ENCODE peak calls at places on chromosomes 11 and 22, in six cellular contexts. One of them, this sample, is unnamed.
A peak's percentile ranks its signal among the peaks of the same experiment; 100 is the strongest.

GRCh38 chr11:77316733-77317342 is 15.4 kb upstream of the GDPD4 start:
- DNase-seq in transverse colon: no peak
- DNase-seq in coronary artery: no peak
- DNase-seq in AG10803: peak; percentile 18
- DNase-seq in tibial nerve: no peak
- DNase-seq in pancreas: no peak
- DNase-seq in this sample: no peak

GRCh38 chr11:123683616-123684170 is 29.3 kb upstream of the SCN3B start:
- DNase-seq in transverse colon: no peak
- DNase-seq in coronary artery: no peak
- DNase-seq in AG10803: no peak
- DNase-seq in tibial nerve: no peak
- DNase-seq in pancreas: no peak
- DNase-seq in this sample: no peak

GRCh38 chr11:130848361-130849214 is 67.7 kb downstream of the SNX19 start:
- DNase-seq in transverse colon: no peak
- DNase-seq in coronary artery: no peak
- DNase-seq in AG10803: no peak
- DNase-seq in tibial nerve: no peak
- DNase-seq in pancreas: no peak
- DNase-seq in this sample: no peak

GRCh38 chr11:100445231-100445735 is 241.8 kb upstream of the ARHGAP42 start:
- DNase-seq in transverse colon: no peak
- DNase-seq in coronary artery: no peak
- DNase-seq in AG10803: no peak
- DNase-seq in tibial nerve: no peak
- DNase-seq in pancreas: peak; percentile 65
- DNase-seq in this sample: peak; percentile 63

GRCh38 chr11:96199563-96200025 is 143.4 kb downstream of the MAML2 start:
- DNase-seq in transverse colon: no peak
- DNase-seq in coronary artery: no peak
- DNase-seq in AG10803: peak; percentile 60
- DNase-seq in tibial nerve: no peak
- DNase-seq in pancreas: no peak
- DNase-seq in this sample: peak; percentile 84

GRCh38 chr11:114163830-114164401 is 104.4 kb downstream of the ZBTB16 start:
- DNase-seq in transverse colon: peak; percentile 52
- DNase-seq in coronary artery: no peak
- DNase-seq in AG10803: no peak
- DNase-seq in tibial nerve: peak; percentile 74
- DNase-seq in pancreas: no peak
- DNase-seq in this sample: peak; percentile 52

GRCh38 chr22:17581631-17582030 is 18.3 kb downstream of the SLC25A18 start:
- DNase-seq in transverse colon: no peak
- DNase-seq in coronary artery: no peak
- DNase-seq in AG10803: no peak
- DNase-seq in tibial nerve: no peak
- DNase-seq in pancreas: no peak
- DNase-seq in this sample: no peak

GRCh38 chr22:24134090-24134846 is 47.0 kb upstream of the SUSD2 start:
- DNase-seq in transverse colon: peak; percentile 45
- DNase-seq in coronary artery: no peak
- DNase-seq in AG10803: no peak
- DNase-seq in tibial nerve: peak; percentile 38
- DNase-seq in pancreas: no peak
- DNase-seq in this sample: peak; percentile 29

GRCh38 chr11:66570117-66570825 is 1.9 kb upstream of the CTSF start:
- DNase-seq in transverse colon: no peak
- DNase-seq in coronary artery: no peak
- DNase-seq in AG10803: no peak
- DNase-seq in tibial nerve: no peak
- DNase-seq in pancreas: no peak
- DNase-seq in this sample: no peak

GRCh38 chr11:83948205-83948604 is 662.0 kb upstream of the CCDC90B start:
- DNase-seq in transverse colon: no peak
- DNase-seq in coronary artery: no peak
- DNase-seq in AG10803: no peak
- DNase-seq in tibial nerve: no peak
- DNase-seq in pancreas: no peak
- DNase-seq in this sample: no peak

GRCh38 chr22:37313376-37314314 is 31.3 kb downstream of the CYTH4 start:
- DNase-seq in transverse colon: no peak
- DNase-seq in coronary artery: no peak
- DNase-seq in AG10803: peak; percentile 19
- DNase-seq in tibial nerve: no peak
- DNase-seq in pancreas: no peak
- DNase-seq in this sample: no peak

GRCh38 chr11:96272542-96273306 is 70.3 kb downstream of the MAML2 start:
- DNase-seq in transverse colon: no peak
- DNase-seq in coronary artery: no peak
- DNase-seq in AG10803: peak; percentile 54
- DNase-seq in tibial nerve: no peak
- DNase-seq in pancreas: peak; percentile 37
- DNase-seq in this sample: peak; percentile 76

GRCh38 chr11:61635304-61635703 is 44.9 kb upstream of the DAGLA start:
- DNase-seq in transverse colon: no peak
- DNase-seq in coronary artery: no peak
- DNase-seq in AG10803: no peak
- DNase-seq in tibial nerve: no peak
- DNase-seq in pancreas: no peak
- DNase-seq in this sample: no peak

GRCh38 chr11:13364388-13364787 is 86.8 kb downstream of the BMAL1 start:
- DNase-seq in transverse colon: no peak
- DNase-seq in coronary artery: no peak
- DNase-seq in AG10803: no peak
- DNase-seq in tibial nerve: no peak
- DNase-seq in pancreas: no peak
- DNase-seq in this sample: peak; percentile 38

GRCh38 chr22:29907753-29908515 is 25.0 kb downstream of the MTMR3 start:
- DNase-seq in transverse colon: peak; percentile 86
- DNase-seq in coronary artery: no peak
- DNase-seq in AG10803: peak; percentile 81
- DNase-seq in tibial nerve: peak; percentile 62
- DNase-seq in pancreas: peak; percentile 78
- DNase-seq in this sample: peak; percentile 97

GRCh38 chr11:129992161-129992944 is 10.3 kb downstream of the PRDM10 start:
- DNase-seq in transverse colon: peak; percentile 58
- DNase-seq in coronary artery: no peak
- DNase-seq in AG10803: peak; percentile 31
- DNase-seq in tibial nerve: no peak
- DNase-seq in pancreas: peak; percentile 74
- DNase-seq in this sample: peak; percentile 18

GRCh38 chr11:97428247-97428646 is 1038.4 kb downstream of the JRKL start:
- DNase-seq in transverse colon: no peak
- DNase-seq in coronary artery: no peak
- DNase-seq in AG10803: no peak
- DNase-seq in tibial nerve: no peak
- DNase-seq in pancreas: no peak
- DNase-seq in this sample: no peak

GRCh38 chr11:127000991-127001390 is 421 bp upstream of the KIRREL3 start:
- DNase-seq in transverse colon: no peak
- DNase-seq in coronary artery: no peak
- DNase-seq in AG10803: peak; percentile 34
- DNase-seq in tibial nerve: no peak
- DNase-seq in pancreas: no peak
- DNase-seq in this sample: no peak

GRCh38 chr22:36144886-36145541 is 15.5 kb downstream of the APOL3 start:
- DNase-seq in transverse colon: peak; percentile 52
- DNase-seq in coronary artery: no peak
- DNase-seq in AG10803: peak; percentile 78
- DNase-seq in tibial nerve: peak; percentile 55
- DNase-seq in pancreas: peak; percentile 45
- DNase-seq in this sample: peak; percentile 73
- H3K4me3 ChIP-seq in transverse colon: no peak overlapping the region
- H3K4me3 ChIP-seq in coronary artery: no peak overlapping the region
- H3K4me3 ChIP-seq in AG10803: no peak overlapping the region
- H3K4me3 ChIP-seq in tibial nerve: no peak overlapping the region
- H3K4me3 ChIP-seq in pancreas: no peak overlapping the region
- H3K4me3 ChIP-seq in this sample: no peak overlapping the region

GRCh38 chr22:47282851-47283250 is 520.4 kb downstream of the TBC1D22A start:
- DNase-seq in transverse colon: no peak
- DNase-seq in coronary artery: no peak
- DNase-seq in AG10803: no peak
- DNase-seq in tibial nerve: no peak
- DNase-seq in pancreas: no peak
- DNase-seq in this sample: no peak
- H3K4me3 ChIP-seq in transverse colon: no peak overlapping the region
- H3K4me3 ChIP-seq in coronary artery: no peak overlapping the region
- H3K4me3 ChIP-seq in AG10803: no peak overlapping the region
- H3K4me3 ChIP-seq in tibial nerve: no peak overlapping the region
- H3K4me3 ChIP-seq in pancreas: no peak overlapping the region
- H3K4me3 ChIP-seq in this sample: no peak overlapping the region

GRCh38 chr11:65489061-65489705 is 9.7 kb upstream of the MALAT1 start:
- DNase-seq in transverse colon: peak; percentile 60
- DNase-seq in coronary artery: peak; percentile 98
- DNase-seq in AG10803: peak; percentile 96
- DNase-seq in tibial nerve: no peak
- DNase-seq in pancreas: no peak
- DNase-seq in this sample: peak; percentile 89
- H3K4me3 ChIP-seq in transverse colon: no peak overlapping the region
- H3K4me3 ChIP-seq in coronary artery: peak overlapping the region; percentile 42
- H3K4me3 ChIP-seq in AG10803: peak overlapping the region; percentile 0
- H3K4me3 ChIP-seq in tibial nerve: no peak overlapping the region
- H3K4me3 ChIP-seq in pancreas: no peak overlapping the region
- H3K4me3 ChIP-seq in this sample: no peak overlapping the region

DNA sequence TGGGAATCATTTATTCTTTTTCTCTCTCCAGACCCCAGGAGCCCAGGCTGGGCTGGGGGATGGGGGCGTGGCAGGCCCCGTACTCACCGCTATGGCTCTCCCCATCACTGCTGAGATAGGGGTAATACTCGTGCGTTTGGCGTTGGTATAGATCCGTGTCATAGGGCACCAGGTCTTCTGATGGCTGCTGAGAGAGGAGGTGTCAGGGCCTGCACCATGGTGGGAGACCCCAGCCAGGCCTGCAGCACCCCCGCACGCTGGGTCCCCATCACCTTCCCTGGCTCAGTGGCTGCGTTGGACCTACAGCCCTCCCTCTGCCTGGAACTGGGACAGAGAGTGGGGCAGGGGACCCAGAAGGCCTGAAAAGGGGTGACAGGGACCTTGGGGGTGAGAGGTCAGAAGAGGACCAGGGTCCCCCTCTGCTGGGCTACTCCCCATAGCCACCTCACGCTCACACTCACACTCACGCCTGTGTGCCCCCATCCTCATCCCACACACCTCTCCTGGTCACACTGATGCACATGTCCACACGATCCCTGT is 2.7 kb downstream of the SPI1 start:
- DNase-seq in transverse colon: no peak
- DNase-seq in coronary artery: no peak
- DNase-seq in AG10803: no peak
- DNase-seq in tibial nerve: no peak
- DNase-seq in pancreas: no peak
- DNase-seq in this sample: no peak
- H3K4me3 ChIP-seq in transverse colon: no peak overlapping the region
- H3K4me3 ChIP-seq in coronary artery: peak overlapping the region; percentile 62
- H3K4me3 ChIP-seq in AG10803: no peak overlapping the region
- H3K4me3 ChIP-seq in tibial nerve: no peak overlapping the region
- H3K4me3 ChIP-seq in pancreas: no peak overlapping the region
- H3K4me3 ChIP-seq in this sample: no peak overlapping the region